ENCODE peak calls at places on chromosomes 6 and 20, in nine cellular contexts. K is IMR-90, J is gastrocnemius medialis, E is adrenal gland, P is HCT116, L is heart left ventricle, Q is erythroblast, N is transverse colon, A is K562. W is an unnamed sample.

GRCh38 chr6:39684790-39685485 is 40.3 kb downstream of the KIF6 start:
- DNase-seq in K (peak), J (no peak), E (no peak), P (no peak), L (no peak), Q (no peak), N (no peak), A (no peak), W (no peak)

GRCh38 chr6:105484238-105485161 is 81.6 kb upstream of the PREP start:
- DNase-seq in K (peak), J (no peak), E (no peak), P (peak), L (no peak), Q (peak), N (no peak), A (peak), W (no peak)

GRCh38 chr6:75505426-75505825 is 11.8 kb upstream of the FILIP1 start:
- DNase-seq in K (no peak), J (no peak), E (no peak), P (no peak), L (no peak), Q (no peak), N (no peak), A (no peak), W (no peak)

GRCh38 chr20:5180933-5181332 is 54.1 kb downstream of the CDS2 start:
- DNase-seq in K (peak), J (no peak), E (no peak), P (no peak), L (no peak), Q (no peak), N (no peak), A (no peak), W (no peak)

GRCh38 chr20:25019381-25020155 is 27.0 kb upstream of the APMAP start:
- DNase-seq in K (no peak), J (no peak), E (no peak), P (no peak), L (peak), Q (no peak), N (peak), A (no peak), W (peak)

GRCh38 chr6:167573461-167574215 is 248.8 kb downstream of the TTLL2 start:
- DNase-seq in K (no peak), J (no peak), E (no peak), P (no peak), L (no peak), Q (no peak), N (no peak), A (no peak), W (no peak)

GRCh38 chr20:3203315-3204123 is 963 bp downstream of the DDRGK1 start:
- DNase-seq in K (no peak), J (no peak), E (no peak), P (no peak), L (no peak), Q (peak), N (peak), A (peak), W (peak)

GRCh38 chr6:147642458-147642857 is 134.0 kb downstream of the SAMD5 start:
- DNase-seq in K (peak), J (no peak), E (no peak), P (no peak), L (no peak), Q (no peak), N (peak), A (no peak), W (no peak)

GRCh38 chr6:142802124-142802523 is 142.9 kb downstream of the HIVEP2 start:
- DNase-seq in K (peak), J (peak), E (no peak), P (peak), L (no peak), Q (no peak), N (no peak), A (no peak), W (no peak)

GRCh38 chr6:44659676-44660170 is 272.2 kb downstream of the CDC5L start:
- DNase-seq in K (no peak), J (no peak), E (no peak), P (no peak), L (no peak), Q (no peak), N (no peak), A (no peak), W (no peak)

GRCh38 chr6:111540971-111541719 is 58.1 kb upstream of the REV3L start:
- DNase-seq in K (no peak), J (no peak), E (no peak), P (no peak), L (no peak), Q (no peak), N (no peak), A (no peak), W (no peak)

GRCh38 chr6:161038229-161039003 is 46.8 kb downstream of the MAP3K4 start:
- DNase-seq in K (peak), J (no peak), E (no peak), P (peak), L (peak), Q (no peak), N (peak), A (no peak), W (no peak)

GRCh38 chr6:107272246-107272645 is 156.9 kb upstream of the BEND3 start:
- DNase-seq in K (no peak), J (no peak), E (no peak), P (no peak), L (no peak), Q (no peak), N (no peak), A (no peak), W (no peak)

GRCh38 chr6:35168461-35168861 is 27.3 kb upstream of the TCP11 start:
- DNase-seq in K (no peak), J (no peak), E (no peak), P (no peak), L (no peak), Q (no peak), N (no peak), A (no peak), W (no peak)

GRCh38 chr6:43247115-43247999 is 4.1 kb downstream of the TTBK1 start:
- DNase-seq in K (peak), J (peak), E (peak), P (peak), L (peak), Q (peak), N (peak), A (peak), W (peak)

GRCh38 chr6:155155787-155156447 is 107.9 kb upstream of the CLDN20 start:
- DNase-seq in K (peak), J (peak), E (no peak), P (no peak), L (no peak), Q (no peak), N (no peak), A (no peak), W (no peak)

GRCh38 chr20:23270427-23270911 is 80.1 kb upstream of the NXT1 start:
- DNase-seq in K (peak), J (no peak), E (no peak), P (no peak), L (no peak), Q (no peak), N (no peak), A (no peak), W (no peak)

GRCh38 chr6:145332001-145332400 is 403.3 kb downstream of the EPM2A start:
- DNase-seq in K (no peak), J (no peak), E (no peak), P (no peak), L (no peak), Q (no peak), N (no peak), A (no peak), W (no peak)

DNA sequence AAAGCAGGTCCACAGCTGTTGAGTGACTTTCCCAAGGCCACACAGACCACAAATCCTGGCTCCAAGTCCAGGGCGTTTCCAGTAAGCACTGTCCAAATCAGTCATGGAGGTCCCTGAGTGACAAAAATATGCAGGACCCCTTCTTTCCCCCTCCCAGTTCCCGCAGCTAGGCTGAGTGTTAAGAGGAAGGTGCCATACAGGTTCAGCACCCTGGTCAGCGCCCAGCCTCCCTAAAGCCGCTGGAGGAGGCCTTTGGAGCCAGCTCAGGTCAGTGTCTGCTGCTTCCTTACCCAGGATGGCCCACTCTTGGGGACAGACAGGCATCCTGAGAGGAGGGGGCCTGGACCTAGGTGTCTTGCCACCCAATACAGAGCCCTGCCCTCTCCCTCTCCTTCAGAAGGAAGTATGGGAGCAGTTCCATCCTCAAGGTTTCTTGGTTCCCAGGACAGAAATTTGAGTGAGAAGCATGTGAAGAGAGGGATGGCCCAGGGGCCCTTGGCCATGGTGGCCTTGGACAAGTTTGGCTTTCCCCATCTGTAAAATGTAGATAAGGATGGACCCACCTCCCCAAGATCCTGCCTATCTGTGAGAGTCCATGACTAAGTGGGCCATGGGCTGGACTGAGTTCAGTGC is 13.2 kb downstream of the TMEM74B start:
- DNase-seq in K (peak), J (no peak), E (peak), P (no peak), L (no peak), Q (peak), N (no peak), A (peak), W (no peak)
- TF ChIP-seq POLR2A in K (no peak), J (no peak), E (no peak), P (no peak), L (no peak), Q (no peak), N (no peak), A (no peak), W (no peak)

DNA sequence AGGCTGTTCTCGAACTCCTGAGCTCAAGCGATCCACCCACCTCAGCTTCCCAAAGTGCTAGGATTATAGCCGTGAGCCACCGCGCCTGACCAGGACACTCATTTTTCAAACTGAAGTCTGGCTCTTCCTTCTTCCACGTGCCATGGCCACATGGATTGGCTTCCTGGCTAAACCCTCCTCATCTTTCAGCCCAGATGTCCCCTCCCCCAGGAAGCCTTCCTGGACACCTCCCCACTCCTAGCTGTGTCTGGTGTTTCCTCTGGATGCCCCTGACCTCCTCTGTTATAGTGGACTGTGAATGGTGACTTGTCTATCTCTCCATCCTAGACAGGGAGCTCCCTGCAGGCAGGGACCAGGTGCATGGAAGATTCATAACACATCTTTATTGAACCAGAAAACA is 57.2 kb downstream of the RIPOR3 start:
- DNase-seq in K (no peak), J (no peak), E (no peak), P (no peak), L (no peak), Q (no peak), N (no peak), A (no peak), W (no peak)
- TF ChIP-seq POLR2A in K (no peak), J (no peak), E (no peak), P (no peak), L (no peak), Q (no peak), N (no peak), A (no peak), W (no peak)

GRCh38 chr20:47441774-47442150 is 59.9 kb upstream of the NCOA3 start:
- DNase-seq in K (no peak), J (no peak), E (no peak), P (no peak), L (no peak), Q (no peak), N (no peak), A (no peak), W (no peak)

GRCh38 chr20:47444584-47444983 is 57.1 kb upstream of the NCOA3 start:
- DNase-seq in K (no peak), J (no peak), E (no peak), P (no peak), L (no peak), Q (no peak), N (no peak), A (no peak), W (no peak)

GRCh38 chr20:47440857-47441773 is 60.6 kb upstream of the NCOA3 start:
- DNase-seq in K (peak), J (no peak), E (no peak), P (no peak), L (no peak), Q (no peak), N (no peak), A (no peak), W (no peak)

GRCh38 chr20:47438464-47439381 is 63.0 kb upstream of the NCOA3 start:
- DNase-seq in K (no peak), J (no peak), E (no peak), P (peak), L (no peak), Q (no peak), N (peak), A (peak), W (peak)
- TF ChIP-seq POLR2A in K (no peak), J (no peak), E (no peak), P (no peak), L (no peak), Q (no peak), N (no peak), A (no peak), W (no peak)

DNA sequence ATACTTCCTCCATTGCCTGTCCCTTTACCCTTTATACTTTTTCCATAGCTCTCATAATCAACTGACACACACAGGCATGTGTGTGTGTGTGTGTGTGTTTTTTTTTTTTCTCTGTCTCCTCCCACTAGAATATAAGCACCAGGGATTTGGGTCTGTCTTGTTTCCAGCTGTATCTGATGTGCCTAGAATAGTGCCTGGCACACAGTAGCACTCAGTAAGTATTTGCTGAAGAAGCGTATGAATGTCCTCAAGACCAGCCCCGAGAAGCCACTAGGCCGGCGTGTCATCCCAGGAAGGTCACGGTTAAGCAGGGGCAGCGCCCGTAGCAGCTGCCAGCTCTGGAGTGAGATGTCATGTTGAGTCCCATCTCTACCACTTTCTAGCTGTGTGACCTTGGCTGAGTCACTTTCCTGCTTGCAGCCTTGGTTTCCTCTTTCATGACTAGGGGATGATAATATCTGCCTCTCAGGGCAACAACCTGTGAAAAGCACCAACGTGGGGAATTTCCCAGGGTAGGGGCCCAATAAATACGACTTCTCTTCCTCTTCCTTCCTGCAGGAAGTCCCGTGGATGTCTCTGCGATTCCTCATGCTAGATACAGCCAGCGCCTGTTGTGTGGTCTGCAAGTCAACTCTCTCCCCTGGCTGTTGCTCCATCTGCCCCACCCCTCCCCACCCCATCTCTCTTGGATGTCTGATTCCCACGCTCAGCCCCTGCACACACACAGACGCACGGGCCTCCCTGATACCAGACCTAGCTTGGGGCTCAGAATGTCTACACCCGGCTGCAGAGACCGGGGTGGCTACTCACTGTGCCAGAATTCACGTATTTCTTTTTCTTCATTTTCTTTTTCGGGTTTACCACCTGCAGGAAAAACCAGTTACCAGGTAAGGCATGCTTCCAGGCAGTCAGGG is 58.1 kb downstream of the RAB44 start:
- DNase-seq in K (peak), J (no peak), E (peak), P (no peak), L (no peak), Q (peak), N (peak), A (no peak), W (peak)
- TF ChIP-seq POLR2A in K (no peak), J (no peak), E (no peak), P (no peak), L (no peak), Q (no peak), N (no peak), A (no peak), W (no peak)

DNA sequence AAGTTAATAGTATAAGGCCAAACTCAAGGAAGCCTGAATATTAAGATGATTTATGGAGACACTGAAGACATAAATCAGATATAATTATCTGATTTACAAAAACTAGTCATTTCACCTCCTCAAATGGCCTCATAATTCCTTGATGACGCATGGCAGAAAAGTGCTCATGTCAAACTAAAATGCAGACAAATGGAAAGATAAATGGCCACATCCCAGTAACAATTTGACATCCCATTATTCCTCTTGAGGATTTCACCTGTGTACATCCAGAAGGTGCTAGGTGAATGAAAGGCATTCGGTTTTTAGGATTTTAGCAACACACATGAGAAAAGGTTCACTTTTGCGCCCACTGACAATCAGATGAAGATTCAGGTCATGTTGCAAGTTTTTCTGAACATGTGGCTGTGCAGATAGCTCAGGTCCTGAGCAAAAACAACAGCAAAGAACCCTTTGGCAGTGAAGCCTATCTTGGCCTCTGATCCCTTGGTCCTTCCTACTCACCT is 24.2 kb downstream of the SGK1 start:
- DNase-seq in K (no peak), J (no peak), E (no peak), P (no peak), L (no peak), Q (peak), N (no peak), A (peak), W (no peak)
- TF ChIP-seq POLR2A in K (no peak), J (no peak), E (no peak), P (no peak), L (no peak), Q (no peak), N (no peak), A (no peak), W (no peak)

DNA sequence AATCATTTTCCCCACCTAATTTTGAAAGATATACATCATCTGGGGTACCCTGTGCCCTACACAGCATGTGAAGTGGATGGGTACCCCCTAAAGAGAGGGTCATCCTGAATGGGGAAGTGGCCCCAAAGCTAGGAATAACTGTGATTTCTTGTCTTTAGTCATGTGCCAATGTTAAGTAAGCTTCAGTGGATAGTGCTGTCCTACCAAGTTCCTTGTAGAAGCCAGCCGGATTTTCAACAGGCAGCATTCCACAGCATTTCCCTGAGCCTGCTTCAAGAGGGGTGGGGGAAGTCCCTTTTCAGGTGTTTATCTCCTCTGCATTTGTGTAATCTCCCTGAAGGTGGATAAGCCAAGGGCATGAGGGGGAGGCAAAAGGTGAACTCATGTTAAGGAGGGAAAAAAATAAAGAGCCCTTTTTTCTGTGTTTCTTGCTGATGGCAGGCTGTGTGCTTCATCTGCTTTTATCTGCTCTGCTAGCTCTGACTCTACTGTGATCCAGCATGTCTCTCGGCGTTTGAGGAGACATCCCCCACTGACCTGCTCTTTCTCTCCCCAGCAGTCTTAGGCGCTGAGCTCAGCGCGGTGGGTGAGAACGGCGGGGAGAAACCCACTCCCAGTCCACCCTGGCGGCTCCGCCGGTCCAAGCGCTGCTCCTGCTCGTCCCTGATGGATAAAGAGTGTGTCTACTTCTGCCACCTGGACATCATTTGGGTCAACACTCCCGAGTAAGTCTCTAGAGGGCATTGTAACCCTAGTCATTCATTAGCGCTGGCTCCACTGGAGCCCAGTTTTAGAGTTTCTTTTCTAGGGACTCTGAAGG is 1.8 kb downstream of the EDN1 start:
- DNase-seq in K (peak), J (no peak), E (no peak), P (no peak), L (no peak), Q (no peak), N (peak), A (no peak), W (peak)
- TF ChIP-seq POLR2A in K (no peak), J (no peak), E (no peak), P (no peak), L (no peak), Q (no peak), N (no peak), A (no peak), W (no peak)

GRCh38 chr20:33732166-33732970 is 572 bp downstream of the ZNF341 start:
- DNase-seq in K (no peak), J (peak), E (peak), P (peak), L (no peak), Q (no peak), N (peak), A (peak), W (peak)
- TF ChIP-seq POLR2A in K (no peak), J (peak), E (peak), P (peak), L (no peak), Q (peak), N (peak), A (peak), W (peak)

DNA sequence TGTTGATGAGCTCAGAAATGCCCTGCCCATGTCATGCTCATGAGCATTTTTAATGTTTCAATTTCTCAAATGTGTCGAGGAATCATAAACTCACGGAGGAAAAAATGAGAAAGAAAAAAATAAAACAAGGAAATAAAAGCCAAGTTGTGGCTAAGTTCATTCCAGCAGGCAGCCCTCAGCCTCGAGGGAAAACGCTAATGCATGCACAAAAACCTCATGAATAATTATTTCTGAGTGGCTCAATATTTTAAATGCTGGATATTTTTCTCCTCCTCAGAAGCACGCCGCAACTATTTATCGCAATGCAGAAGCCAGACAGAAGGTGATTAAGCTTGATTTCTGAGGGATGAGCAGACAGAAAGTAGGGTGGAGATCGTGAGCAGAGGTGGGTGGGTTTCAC is 151.4 kb upstream of the LRFN2 start:
- DNase-seq in K (no peak), J (no peak), E (no peak), P (no peak), L (no peak), Q (no peak), N (no peak), A (no peak), W (no peak)
- TF ChIP-seq POLR2A in K (no peak), J (no peak), E (no peak), P (no peak), L (no peak), Q (no peak), N (no peak), A (no peak), W (no peak)